ENCODE peak calls at places on chromosomes 2 and 18, in four cellular contexts. O is HCT116, Y is cardiac fibroblast, F is GM03348. M is an unnamed sample.
A peak's percentile ranks its signal among the peaks of the same experiment; 100 is the strongest.

GRCh38 chr2:29193111-29193510 is 77.9 kb downstream of the CLIP4 start:
- DNase-seq in O (no peak), Y (no peak), F (no peak), M (no peak)

GRCh38 chr2:232310690-232311089 is 67.9 kb upstream of the ALPP start:
- DNase-seq in O (no peak), Y (no peak), F (peak; percentile 42), M (no peak)

GRCh38 chr2:235468978-235469694 is 24.7 kb upstream of the AGAP1 start:
- DNase-seq in O (peak; percentile 67), Y (peak; percentile 93), F (peak; percentile 92), M (peak; percentile 89)

GRCh38 chr18:52426041-52426440 is 86.0 kb downstream of the DCC start:
- DNase-seq in O (no peak), Y (no peak), F (no peak), M (no peak)

GRCh38 chr2:69272803-69273471 is 114.1 kb downstream of the GFPT1 start:
- DNase-seq in O (no peak), Y (no peak), F (no peak), M (no peak)

GRCh38 chr2:102258386-102259074 is 52.8 kb upstream of the IL1RL1 start:
- DNase-seq in O (peak; percentile 29), Y (peak; percentile 98), F (peak; percentile 88), M (peak; percentile 82)

GRCh38 chr2:38509322-38509946 is 93.3 kb downstream of the HNRNPLL start:
- DNase-seq in O (no peak), Y (peak; percentile 68), F (peak; percentile 47), M (peak; percentile 21)

GRCh38 chr18:70372450-70373061 is 83.7 kb downstream of the SOCS6 start:
- DNase-seq in O (no peak), Y (no peak), F (no peak), M (no peak)

GRCh38 chr2:100761365-100761764 is 58.6 kb upstream of the NPAS2 start:
- DNase-seq in O (no peak), Y (no peak), F (no peak), M (no peak)

GRCh38 chr2:158457826-158458616 is 1.3 kb downstream of the PKP4 start:
- DNase-seq in O (no peak), Y (peak; percentile 59), F (peak; percentile 82), M (peak; percentile 59)

GRCh38 chr2:209579236-209579749 is 155.4 kb downstream of the MAP2 start:
- DNase-seq in O (no peak), Y (peak; percentile 50), F (peak; percentile 16), M (no peak)

GRCh38 chr2:207121784-207122183 is 44.0 kb downstream of the KLF7 start:
- DNase-seq in O (peak; percentile 56), Y (peak; percentile 82), F (peak; percentile 72), M (peak; percentile 66)

GRCh38 chr18:55546873-55547704 is 40.9 kb downstream of the TCF4 start:
- DNase-seq in O (no peak), Y (peak; percentile 65), F (peak; percentile 68), M (peak; percentile 16)

GRCh38 chr2:46954951-46955571 is 39.5 kb upstream of the MCFD2 start:
- DNase-seq in O (no peak), Y (peak; percentile 90), F (peak; percentile 94), M (peak; percentile 96)

GRCh38 chr2:128797092-128797491 is 478.4 kb upstream of the HS6ST1 start:
- DNase-seq in O (no peak), Y (no peak), F (no peak), M (no peak)

GRCh38 chr18:29644276-29644675 is 1398.3 kb downstream of the DSC3 start:
- DNase-seq in O (peak; percentile 0), Y (peak; percentile 75), F (peak; percentile 6), M (no peak)

GRCh38 chr2:235668782-235669181 is 174.9 kb downstream of the AGAP1 start:
- DNase-seq in O (no peak), Y (no peak), F (no peak), M (no peak)

GRCh38 chr18:8699948-8700347 is 5.4 kb upstream of the MTCL1 start:
- DNase-seq in O (no peak), Y (peak; percentile 9), F (peak; percentile 31), M (no peak)

GRCh38 chr2:86235196-86235980 is 36.1 kb downstream of the MRPL35 start:
- DNase-seq in O (no peak), Y (no peak), F (no peak), M (no peak)

GRCh38 chr2:173584676-173585453 is 230.2 kb downstream of the CDCA7 start:
- DNase-seq in O (no peak), Y (no peak), F (no peak), M (no peak)

GRCh38 chr2:63723709-63724108 is 118.0 kb upstream of the UGP2 start:
- DNase-seq in O (no peak), Y (no peak), F (no peak), M (no peak)

GRCh38 chr2:182372661-182373060 is 54.2 kb downstream of the PDE1A start:
- DNase-seq in O (peak; percentile 82), Y (peak; percentile 90), F (peak; percentile 80), M (peak; percentile 78)

GRCh38 chr2:31978436-31978835 is 32.4 kb downstream of the MEMO1 start:
- DNase-seq in O (no peak), Y (no peak), F (no peak), M (no peak)

M was measured in hepatic stellate cell.